ENCODE peak calls at places on chromosome 22, in four cellular contexts. One of them, this sample, is unnamed.

GRCh38 chr22:47034905-47035419 is 272.5 kb downstream of the TBC1D22A start:
- DNase-seq in GM12864: no peak
- DNase-seq in upper lobe of right lung: peak; percentile 59
- DNase-seq in tibial artery: no peak
- DNase-seq in this sample: no peak

GRCh38 chr22:24165673-24166072 is 15.6 kb upstream of the SUSD2 start:
- DNase-seq in upper lobe of right lung: no peak
- DNase-seq in GM12864: no peak
- DNase-seq in tibial artery: no peak
- DNase-seq in this sample: no peak

GRCh38 chr22:17157714-17158113 is 1.4 kb downstream of the HDHD5 start:
- DNase-seq in GM12864: no peak
- DNase-seq in upper lobe of right lung: no peak
- DNase-seq in tibial artery: no peak
- DNase-seq in this sample: no peak

GRCh38 chr22:48145738-48146137 is 1383.3 kb downstream of the TBC1D22A start:
- DNase-seq in upper lobe of right lung: no peak
- DNase-seq in tibial artery: no peak
- DNase-seq in GM12864: no peak
- DNase-seq in this sample: no peak

GRCh38 chr22:25843660-25844275 is 101.8 kb downstream of the MYO18B start:
- DNase-seq in tibial artery: no peak
- DNase-seq in GM12864: no peak
- DNase-seq in upper lobe of right lung: no peak
- DNase-seq in this sample: no peak

GRCh38 chr22:22576244-22576988 is 17.4 kb upstream of the PRAME start:
- DNase-seq in GM12864: no peak
- DNase-seq in upper lobe of right lung: peak; percentile 74
- DNase-seq in tibial artery: no peak
- DNase-seq in this sample: peak; percentile 55

GRCh38 chr22:19121631-19122142 is 525 bp downstream of the DGCR2 start:
- DNase-seq in upper lobe of right lung: peak; percentile 84
- DNase-seq in tibial artery: peak; percentile 46
- DNase-seq in GM12864: no peak
- DNase-seq in this sample: peak; percentile 66

GRCh38 chr22:42304021-42304790 is 33.8 kb upstream of the TCF20 start:
- DNase-seq in tibial artery: no peak
- DNase-seq in GM12864: no peak
- DNase-seq in upper lobe of right lung: no peak
- DNase-seq in this sample: no peak

GRCh38 chr22:38144025-38144405 is 33.5 kb upstream of the BAIAP2L2 start:
- DNase-seq in GM12864: no peak
- DNase-seq in tibial artery: no peak
- DNase-seq in upper lobe of right lung: peak; percentile 41
- DNase-seq in this sample: no peak

GRCh38 chr22:50611341-50612060 is 10.9 kb downstream of the MAPK8IP2 start:
- DNase-seq in tibial artery: no peak
- DNase-seq in upper lobe of right lung: no peak
- DNase-seq in GM12864: no peak
- DNase-seq in this sample: no peak

GRCh38 chr22:50612715-50613221 is 12.2 kb downstream of the MAPK8IP2 start:
- DNase-seq in GM12864: no peak
- DNase-seq in tibial artery: no peak
- DNase-seq in upper lobe of right lung: no peak
- DNase-seq in this sample: no peak

GRCh38 chr22:50612168-50612714 is 11.6 kb downstream of the MAPK8IP2 start:
- DNase-seq in tibial artery: no peak
- DNase-seq in GM12864: no peak
- DNase-seq in upper lobe of right lung: no peak
- DNase-seq in this sample: no peak

GRCh38 chr22:50610581-50610980 is 10.0 kb downstream of the MAPK8IP2 start:
- DNase-seq in upper lobe of right lung: no peak
- DNase-seq in GM12864: no peak
- DNase-seq in tibial artery: no peak
- DNase-seq in this sample: no peak

GRCh38 chr22:50613291-50613981 is 12.8 kb downstream of the MAPK8IP2 start:
- DNase-seq in upper lobe of right lung: peak; percentile 92
- DNase-seq in tibial artery: no peak
- DNase-seq in GM12864: no peak
- DNase-seq in this sample: peak; percentile 59
- TF ChIP-seq CTCF in upper lobe of right lung: peak; percentile 13
- TF ChIP-seq CTCF in tibial artery: no peak
- TF ChIP-seq CTCF in GM12864: no peak
- TF ChIP-seq CTCF in this sample: peak; percentile 12

GRCh38 chr22:32206774-32207758 is 2.2 kb upstream of the RFPL2 start:
- DNase-seq in GM12864: peak; percentile 10
- DNase-seq in tibial artery: no peak
- DNase-seq in upper lobe of right lung: no peak
- DNase-seq in this sample: no peak
- TF ChIP-seq CTCF in GM12864: peak; percentile 88
- TF ChIP-seq CTCF in tibial artery: peak; percentile 21
- TF ChIP-seq CTCF in upper lobe of right lung: peak; percentile 53
- TF ChIP-seq CTCF in this sample: peak; percentile 61

DNA sequence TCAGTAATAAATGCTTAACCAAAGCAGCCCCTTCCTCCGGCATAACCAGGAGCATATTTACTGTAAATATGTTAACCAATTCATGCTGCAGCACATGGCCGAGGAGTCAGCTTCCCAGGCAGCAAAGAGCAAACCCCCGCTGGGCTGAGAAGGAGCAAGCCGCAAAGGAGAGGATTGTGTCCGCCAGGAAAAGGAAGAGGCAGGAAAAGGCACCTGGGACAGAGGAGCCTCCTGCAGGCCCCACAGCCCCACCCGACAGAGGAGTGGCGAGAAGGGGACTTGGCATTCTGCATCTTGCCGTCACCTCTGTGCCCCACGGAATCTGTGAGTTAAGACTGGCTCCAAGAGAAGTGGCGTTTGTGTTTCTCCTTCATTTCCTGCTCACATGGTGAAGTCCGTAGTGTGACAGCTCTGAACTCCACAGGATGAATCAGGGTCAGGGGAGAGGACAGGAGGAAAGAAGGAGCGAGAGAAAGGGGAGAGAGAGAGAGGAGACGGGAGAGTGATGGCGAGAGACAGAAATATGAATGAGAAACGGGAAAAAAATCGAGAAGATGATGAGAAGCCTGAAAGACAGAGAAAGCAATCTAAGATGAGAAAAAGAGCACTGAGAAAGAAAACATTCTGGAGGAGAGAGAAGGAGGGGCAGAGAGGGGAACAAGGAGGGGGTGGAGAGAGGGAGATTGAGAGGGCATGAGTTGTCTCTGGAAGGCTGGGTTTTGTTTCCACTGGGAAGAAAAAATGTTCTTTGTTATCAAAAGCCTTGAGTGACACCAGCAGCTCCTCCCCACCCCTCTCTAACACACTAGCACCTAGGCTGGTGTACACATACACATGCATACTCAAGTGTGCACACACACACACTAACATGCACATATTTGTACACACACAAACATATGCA is 489.6 kb downstream of the MN1 start:
- DNase-seq in tibial artery: no peak
- DNase-seq in GM12864: no peak
- DNase-seq in upper lobe of right lung: no peak
- DNase-seq in this sample: no peak
- TF ChIP-seq CTCF in tibial artery: no peak
- TF ChIP-seq CTCF in GM12864: no peak
- TF ChIP-seq CTCF in upper lobe of right lung: no peak
- TF ChIP-seq CTCF in this sample: no peak

GRCh38 chr22:35567214-35567792 is 26.7 kb downstream of the RASD2 start:
- DNase-seq in GM12864: no peak
- DNase-seq in tibial artery: no peak
- DNase-seq in upper lobe of right lung: no peak
- DNase-seq in this sample: no peak

GRCh38 chr22:35561796-35562526 is 21.3 kb downstream of the RASD2 start:
- DNase-seq in GM12864: no peak
- DNase-seq in upper lobe of right lung: no peak
- DNase-seq in tibial artery: no peak
- DNase-seq in this sample: no peak

GRCh38 chr22:35563211-35563610 is 22.6 kb downstream of the RASD2 start:
- DNase-seq in upper lobe of right lung: no peak
- DNase-seq in GM12864: no peak
- DNase-seq in tibial artery: no peak
- DNase-seq in this sample: no peak

GRCh38 chr22:35567794-35568193 is 27.2 kb downstream of the RASD2 start:
- DNase-seq in tibial artery: no peak
- DNase-seq in upper lobe of right lung: no peak
- DNase-seq in GM12864: no peak
- DNase-seq in this sample: peak; percentile 62

GRCh38 chr22:35564975-35565867 is 24.6 kb downstream of the RASD2 start:
- DNase-seq in upper lobe of right lung: no peak
- DNase-seq in GM12864: no peak
- DNase-seq in tibial artery: no peak
- DNase-seq in this sample: no peak
- TF ChIP-seq CTCF in upper lobe of right lung: no peak
- TF ChIP-seq CTCF in GM12864: no peak
- TF ChIP-seq CTCF in tibial artery: no peak
- TF ChIP-seq CTCF in this sample: no peak

GRCh38 chr22:28002863-28003565 is 84.0 kb upstream of the PITPNB start:
- DNase-seq in GM12864: no peak
- DNase-seq in upper lobe of right lung: no peak
- DNase-seq in tibial artery: no peak
- DNase-seq in this sample: no peak

GRCh38 chr22:28004021-28004420 is 85.0 kb upstream of the PITPNB start:
- DNase-seq in upper lobe of right lung: no peak
- DNase-seq in GM12864: no peak
- DNase-seq in tibial artery: no peak
- DNase-seq in this sample: no peak

GRCh38 chr22:28006271-28006670 is 87.2 kb upstream of the PITPNB start:
- DNase-seq in GM12864: no peak
- DNase-seq in upper lobe of right lung: no peak
- DNase-seq in tibial artery: no peak
- DNase-seq in this sample: no peak

GRCh38 chr22:28008056-28008455 is 89.0 kb upstream of the PITPNB start:
- DNase-seq in upper lobe of right lung: no peak
- DNase-seq in tibial artery: no peak
- DNase-seq in GM12864: no peak
- DNase-seq in this sample: no peak

GRCh38 chr22:28005513-28005912 is 86.5 kb upstream of the PITPNB start:
- DNase-seq in tibial artery: no peak
- DNase-seq in GM12864: no peak
- DNase-seq in upper lobe of right lung: no peak
- DNase-seq in this sample: peak; percentile 53
- TF ChIP-seq CTCF in tibial artery: no peak
- TF ChIP-seq CTCF in GM12864: no peak
- TF ChIP-seq CTCF in upper lobe of right lung: no peak
- TF ChIP-seq CTCF in this sample: no peak

GRCh38 chr22:32103648-32104326 is 55.3 kb downstream of the C22orf42 start:
- DNase-seq in tibial artery: no peak
- DNase-seq in GM12864: no peak
- DNase-seq in upper lobe of right lung: no peak
- DNase-seq in this sample: no peak
- TF ChIP-seq CTCF in tibial artery: no peak
- TF ChIP-seq CTCF in GM12864: peak; percentile 10
- TF ChIP-seq CTCF in upper lobe of right lung: peak; percentile 47
- TF ChIP-seq CTCF in this sample: peak; percentile 45

GRCh38 chr22:30816413-30816812 is 121.7 kb downstream of the OSBP2 start:
- DNase-seq in tibial artery: no peak
- DNase-seq in GM12864: no peak
- DNase-seq in upper lobe of right lung: peak; percentile 31
- DNase-seq in this sample: no peak
- TF ChIP-seq CTCF in tibial artery: no peak
- TF ChIP-seq CTCF in GM12864: peak; percentile 14
- TF ChIP-seq CTCF in upper lobe of right lung: no peak
- TF ChIP-seq CTCF in this sample: no peak

GRCh38 chr22:39148024-39148726 is 4.3 kb downstream of the CBX7 start:
- DNase-seq in GM12864: no peak
- DNase-seq in tibial artery: no peak
- DNase-seq in upper lobe of right lung: peak; percentile 53
- DNase-seq in this sample: no peak
- TF ChIP-seq CTCF in GM12864: no peak
- TF ChIP-seq CTCF in tibial artery: no peak
- TF ChIP-seq CTCF in upper lobe of right lung: no peak
- TF ChIP-seq CTCF in this sample: no peak

This sample was measured in left ventricle myocardium inferior.